ENCODE peak calls at places on chromosomes 2 and 18, in ten cellular contexts. One of them, this sample, is unnamed.

GRCh38 chr2:108194409-108195132 is 45.2 kb upstream of the SULT1C3 start:
- DNase-seq in myocyte: peak
- DNase-seq in AG08396: no peak
- DNase-seq in stimulated activated CD4-positive, alpha-beta T cell treated with anti-CD3 and anti-CD28 coated beads, Interleukin-15, amount 100 ng/mL, for 24 hours: no peak
- DNase-seq in left ventricle myocardium superior: no peak
- DNase-seq in occipital lobe: no peak
- DNase-seq in neural progenitor cell: no peak
- DNase-seq in erythroblast: no peak
- DNase-seq in AG04450: no peak
- DNase-seq in activated CD8-positive, alpha-beta memory T cell treated with anti-CD3 and anti-CD28 coated beads for 24 hours: no peak
- DNase-seq in this sample: no peak

GRCh38 chr18:32530947-32531651 is 60.4 kb upstream of the GAREM1 start:
- DNase-seq in myocyte: peak
- DNase-seq in AG08396: no peak
- DNase-seq in stimulated activated CD4-positive, alpha-beta T cell treated with anti-CD3 and anti-CD28 coated beads, Interleukin-15, amount 100 ng/mL, for 24 hours: peak
- DNase-seq in left ventricle myocardium superior: no peak
- DNase-seq in occipital lobe: no peak
- DNase-seq in neural progenitor cell: no peak
- DNase-seq in erythroblast: no peak
- DNase-seq in AG04450: no peak
- DNase-seq in activated CD8-positive, alpha-beta memory T cell treated with anti-CD3 and anti-CD28 coated beads for 24 hours: no peak
- DNase-seq in this sample: peak

GRCh38 chr2:54520687-54521086 is 64.6 kb downstream of the SPTBN1 start:
- DNase-seq in myocyte: peak
- DNase-seq in AG08396: peak
- DNase-seq in stimulated activated CD4-positive, alpha-beta T cell treated with anti-CD3 and anti-CD28 coated beads, Interleukin-15, amount 100 ng/mL, for 24 hours: no peak
- DNase-seq in left ventricle myocardium superior: no peak
- DNase-seq in occipital lobe: no peak
- DNase-seq in neural progenitor cell: no peak
- DNase-seq in erythroblast: no peak
- DNase-seq in AG04450: peak
- DNase-seq in activated CD8-positive, alpha-beta memory T cell treated with anti-CD3 and anti-CD28 coated beads for 24 hours: no peak
- DNase-seq in this sample: no peak

GRCh38 chr18:48577478-48578190 is 38.8 kb downstream of the CTIF start:
- DNase-seq in myocyte: no peak
- DNase-seq in AG08396: no peak
- DNase-seq in stimulated activated CD4-positive, alpha-beta T cell treated with anti-CD3 and anti-CD28 coated beads, Interleukin-15, amount 100 ng/mL, for 24 hours: no peak
- DNase-seq in left ventricle myocardium superior: no peak
- DNase-seq in occipital lobe: no peak
- DNase-seq in neural progenitor cell: no peak
- DNase-seq in erythroblast: no peak
- DNase-seq in AG04450: no peak
- DNase-seq in activated CD8-positive, alpha-beta memory T cell treated with anti-CD3 and anti-CD28 coated beads for 24 hours: no peak
- DNase-seq in this sample: no peak

GRCh38 chr2:38174131-38174530 is 98.2 kb upstream of the CYP1B1 start:
- DNase-seq in myocyte: no peak
- DNase-seq in AG08396: no peak
- DNase-seq in stimulated activated CD4-positive, alpha-beta T cell treated with anti-CD3 and anti-CD28 coated beads, Interleukin-15, amount 100 ng/mL, for 24 hours: no peak
- DNase-seq in left ventricle myocardium superior: no peak
- DNase-seq in occipital lobe: no peak
- DNase-seq in neural progenitor cell: no peak
- DNase-seq in erythroblast: no peak
- DNase-seq in AG04450: no peak
- DNase-seq in activated CD8-positive, alpha-beta memory T cell treated with anti-CD3 and anti-CD28 coated beads for 24 hours: no peak
- DNase-seq in this sample: no peak

GRCh38 chr2:188399159-188399558 is 107.5 kb downstream of the GULP1 start:
- DNase-seq in myocyte: no peak
- DNase-seq in AG08396: no peak
- DNase-seq in stimulated activated CD4-positive, alpha-beta T cell treated with anti-CD3 and anti-CD28 coated beads, Interleukin-15, amount 100 ng/mL, for 24 hours: no peak
- DNase-seq in left ventricle myocardium superior: no peak
- DNase-seq in occipital lobe: no peak
- DNase-seq in neural progenitor cell: peak
- DNase-seq in erythroblast: no peak
- DNase-seq in AG04450: no peak
- DNase-seq in activated CD8-positive, alpha-beta memory T cell treated with anti-CD3 and anti-CD28 coated beads for 24 hours: no peak
- DNase-seq in this sample: no peak

GRCh38 chr2:70686577-70687460 is 81.2 kb downstream of the ADD2 start:
- DNase-seq in myocyte: peak
- DNase-seq in AG08396: peak
- DNase-seq in stimulated activated CD4-positive, alpha-beta T cell treated with anti-CD3 and anti-CD28 coated beads, Interleukin-15, amount 100 ng/mL, for 24 hours: peak
- DNase-seq in left ventricle myocardium superior: peak
- DNase-seq in occipital lobe: no peak
- DNase-seq in neural progenitor cell: peak
- DNase-seq in erythroblast: peak
- DNase-seq in AG04450: no peak
- DNase-seq in activated CD8-positive, alpha-beta memory T cell treated with anti-CD3 and anti-CD28 coated beads for 24 hours: peak
- DNase-seq in this sample: peak

GRCh38 chr18:62744076-62744705 is 28.9 kb downstream of the PHLPP1 start:
- DNase-seq in myocyte: no peak
- DNase-seq in AG08396: peak
- DNase-seq in stimulated activated CD4-positive, alpha-beta T cell treated with anti-CD3 and anti-CD28 coated beads, Interleukin-15, amount 100 ng/mL, for 24 hours: no peak
- DNase-seq in left ventricle myocardium superior: no peak
- DNase-seq in occipital lobe: no peak
- DNase-seq in neural progenitor cell: no peak
- DNase-seq in erythroblast: no peak
- DNase-seq in AG04450: no peak
- DNase-seq in activated CD8-positive, alpha-beta memory T cell treated with anti-CD3 and anti-CD28 coated beads for 24 hours: no peak
- DNase-seq in this sample: no peak

GRCh38 chr2:36394804-36395203 is 39.2 kb downstream of the CRIM1 start:
- DNase-seq in myocyte: no peak
- DNase-seq in AG08396: no peak
- DNase-seq in stimulated activated CD4-positive, alpha-beta T cell treated with anti-CD3 and anti-CD28 coated beads, Interleukin-15, amount 100 ng/mL, for 24 hours: no peak
- DNase-seq in left ventricle myocardium superior: no peak
- DNase-seq in occipital lobe: no peak
- DNase-seq in neural progenitor cell: no peak
- DNase-seq in erythroblast: no peak
- DNase-seq in AG04450: no peak
- DNase-seq in activated CD8-positive, alpha-beta memory T cell treated with anti-CD3 and anti-CD28 coated beads for 24 hours: no peak
- DNase-seq in this sample: no peak

GRCh38 chr2:23283653-23284052 is 101.3 kb upstream of the KLHL29 start:
- DNase-seq in myocyte: peak
- DNase-seq in AG08396: no peak
- DNase-seq in stimulated activated CD4-positive, alpha-beta T cell treated with anti-CD3 and anti-CD28 coated beads, Interleukin-15, amount 100 ng/mL, for 24 hours: no peak
- DNase-seq in left ventricle myocardium superior: no peak
- DNase-seq in occipital lobe: no peak
- DNase-seq in neural progenitor cell: no peak
- DNase-seq in erythroblast: no peak
- DNase-seq in AG04450: no peak
- DNase-seq in activated CD8-positive, alpha-beta memory T cell treated with anti-CD3 and anti-CD28 coated beads for 24 hours: no peak
- DNase-seq in this sample: no peak

GRCh38 chr2:114543106-114543806 is 100.8 kb downstream of the DPP10 start:
- DNase-seq in myocyte: no peak
- DNase-seq in AG08396: no peak
- DNase-seq in stimulated activated CD4-positive, alpha-beta T cell treated with anti-CD3 and anti-CD28 coated beads, Interleukin-15, amount 100 ng/mL, for 24 hours: no peak
- DNase-seq in left ventricle myocardium superior: peak
- DNase-seq in occipital lobe: no peak
- DNase-seq in neural progenitor cell: peak
- DNase-seq in erythroblast: peak
- DNase-seq in AG04450: no peak
- DNase-seq in activated CD8-positive, alpha-beta memory T cell treated with anti-CD3 and anti-CD28 coated beads for 24 hours: no peak
- DNase-seq in this sample: no peak

GRCh38 chr2:221527759-221528444 is 44.2 kb downstream of the EPHA4 start:
- DNase-seq in myocyte: no peak
- DNase-seq in AG08396: no peak
- DNase-seq in stimulated activated CD4-positive, alpha-beta T cell treated with anti-CD3 and anti-CD28 coated beads, Interleukin-15, amount 100 ng/mL, for 24 hours: no peak
- DNase-seq in left ventricle myocardium superior: no peak
- DNase-seq in occipital lobe: no peak
- DNase-seq in neural progenitor cell: no peak
- DNase-seq in erythroblast: no peak
- DNase-seq in AG04450: no peak
- DNase-seq in activated CD8-positive, alpha-beta memory T cell treated with anti-CD3 and anti-CD28 coated beads for 24 hours: no peak
- DNase-seq in this sample: no peak

GRCh38 chr2:238504181-238504711 is 77.5 kb downstream of the ASB1 start:
- DNase-seq in myocyte: no peak
- DNase-seq in AG08396: no peak
- DNase-seq in stimulated activated CD4-positive, alpha-beta T cell treated with anti-CD3 and anti-CD28 coated beads, Interleukin-15, amount 100 ng/mL, for 24 hours: no peak
- DNase-seq in left ventricle myocardium superior: no peak
- DNase-seq in occipital lobe: no peak
- DNase-seq in neural progenitor cell: no peak
- DNase-seq in erythroblast: no peak
- DNase-seq in AG04450: no peak
- DNase-seq in activated CD8-positive, alpha-beta memory T cell treated with anti-CD3 and anti-CD28 coated beads for 24 hours: peak
- DNase-seq in this sample: no peak

GRCh38 chr2:174120346-174120745 is 128.0 kb downstream of the OLA1 start:
- DNase-seq in myocyte: peak
- DNase-seq in AG08396: no peak
- DNase-seq in stimulated activated CD4-positive, alpha-beta T cell treated with anti-CD3 and anti-CD28 coated beads, Interleukin-15, amount 100 ng/mL, for 24 hours: peak
- DNase-seq in left ventricle myocardium superior: no peak
- DNase-seq in occipital lobe: no peak
- DNase-seq in neural progenitor cell: no peak
- DNase-seq in erythroblast: no peak
- DNase-seq in AG04450: no peak
- DNase-seq in activated CD8-positive, alpha-beta memory T cell treated with anti-CD3 and anti-CD28 coated beads for 24 hours: no peak
- DNase-seq in this sample: no peak

GRCh38 chr2:69934614-69934908 is 19.7 kb downstream of the MXD1 start:
- DNase-seq in myocyte: no peak
- DNase-seq in AG08396: no peak
- DNase-seq in stimulated activated CD4-positive, alpha-beta T cell treated with anti-CD3 and anti-CD28 coated beads, Interleukin-15, amount 100 ng/mL, for 24 hours: no peak
- DNase-seq in left ventricle myocardium superior: no peak
- DNase-seq in occipital lobe: no peak
- DNase-seq in neural progenitor cell: no peak
- DNase-seq in erythroblast: no peak
- DNase-seq in AG04450: no peak
- DNase-seq in activated CD8-positive, alpha-beta memory T cell treated with anti-CD3 and anti-CD28 coated beads for 24 hours: no peak
- DNase-seq in this sample: no peak

GRCh38 chr2:27378096-27378808 is 2.3 kb downstream of the ZNF513 start:
- DNase-seq in myocyte: peak
- DNase-seq in AG08396: peak
- DNase-seq in stimulated activated CD4-positive, alpha-beta T cell treated with anti-CD3 and anti-CD28 coated beads, Interleukin-15, amount 100 ng/mL, for 24 hours: peak
- DNase-seq in left ventricle myocardium superior: peak
- DNase-seq in occipital lobe: no peak
- DNase-seq in neural progenitor cell: peak
- DNase-seq in erythroblast: no peak
- DNase-seq in AG04450: no peak
- DNase-seq in activated CD8-positive, alpha-beta memory T cell treated with anti-CD3 and anti-CD28 coated beads for 24 hours: peak
- DNase-seq in this sample: no peak

GRCh38 chr2:232525796-232526195 is at the start of gene CHRND:
- DNase-seq in myocyte: peak
- DNase-seq in AG08396: peak
- DNase-seq in stimulated activated CD4-positive, alpha-beta T cell treated with anti-CD3 and anti-CD28 coated beads, Interleukin-15, amount 100 ng/mL, for 24 hours: no peak
- DNase-seq in left ventricle myocardium superior: peak
- DNase-seq in occipital lobe: no peak
- DNase-seq in neural progenitor cell: peak
- DNase-seq in erythroblast: peak
- DNase-seq in AG04450: no peak
- DNase-seq in activated CD8-positive, alpha-beta memory T cell treated with anti-CD3 and anti-CD28 coated beads for 24 hours: no peak
- DNase-seq in this sample: no peak

GRCh38 chr2:160333324-160334027 is 133.4 kb upstream of the ITGB6 start:
- DNase-seq in myocyte: no peak
- DNase-seq in AG08396: no peak
- DNase-seq in stimulated activated CD4-positive, alpha-beta T cell treated with anti-CD3 and anti-CD28 coated beads, Interleukin-15, amount 100 ng/mL, for 24 hours: no peak
- DNase-seq in left ventricle myocardium superior: no peak
- DNase-seq in occipital lobe: no peak
- DNase-seq in neural progenitor cell: no peak
- DNase-seq in erythroblast: no peak
- DNase-seq in AG04450: no peak
- DNase-seq in activated CD8-positive, alpha-beta memory T cell treated with anti-CD3 and anti-CD28 coated beads for 24 hours: no peak
- DNase-seq in this sample: no peak

GRCh38 chr2:69221960-69222751 is 164.9 kb downstream of the GFPT1 start:
- DNase-seq in myocyte: peak
- DNase-seq in AG08396: peak
- DNase-seq in stimulated activated CD4-positive, alpha-beta T cell treated with anti-CD3 and anti-CD28 coated beads, Interleukin-15, amount 100 ng/mL, for 24 hours: no peak
- DNase-seq in left ventricle myocardium superior: no peak
- DNase-seq in occipital lobe: no peak
- DNase-seq in neural progenitor cell: no peak
- DNase-seq in erythroblast: no peak
- DNase-seq in AG04450: no peak
- DNase-seq in activated CD8-positive, alpha-beta memory T cell treated with anti-CD3 and anti-CD28 coated beads for 24 hours: no peak
- DNase-seq in this sample: no peak

GRCh38 chr2:194867328-194867727 is 789.7 kb upstream of the SLC39A10 start:
- DNase-seq in myocyte: peak
- DNase-seq in AG08396: no peak
- DNase-seq in stimulated activated CD4-positive, alpha-beta T cell treated with anti-CD3 and anti-CD28 coated beads, Interleukin-15, amount 100 ng/mL, for 24 hours: no peak
- DNase-seq in left ventricle myocardium superior: no peak
- DNase-seq in occipital lobe: no peak
- DNase-seq in neural progenitor cell: no peak
- DNase-seq in erythroblast: no peak
- DNase-seq in AG04450: no peak
- DNase-seq in activated CD8-positive, alpha-beta memory T cell treated with anti-CD3 and anti-CD28 coated beads for 24 hours: no peak
- DNase-seq in this sample: no peak

GRCh38 chr18:2572144-2572682 is 856 bp downstream of the NDC80 start:
- DNase-seq in myocyte: no peak
- DNase-seq in AG08396: no peak
- DNase-seq in stimulated activated CD4-positive, alpha-beta T cell treated with anti-CD3 and anti-CD28 coated beads, Interleukin-15, amount 100 ng/mL, for 24 hours: no peak
- DNase-seq in left ventricle myocardium superior: no peak
- DNase-seq in occipital lobe: no peak
- DNase-seq in neural progenitor cell: no peak
- DNase-seq in erythroblast: peak
- DNase-seq in AG04450: no peak
- DNase-seq in activated CD8-positive, alpha-beta memory T cell treated with anti-CD3 and anti-CD28 coated beads for 24 hours: no peak
- DNase-seq in this sample: no peak

GRCh38 chr18:58004317-58004716 is 39.7 kb upstream of the NEDD4L start:
- DNase-seq in myocyte: peak
- DNase-seq in AG08396: peak
- DNase-seq in stimulated activated CD4-positive, alpha-beta T cell treated with anti-CD3 and anti-CD28 coated beads, Interleukin-15, amount 100 ng/mL, for 24 hours: no peak
- DNase-seq in left ventricle myocardium superior: no peak
- DNase-seq in occipital lobe: no peak
- DNase-seq in neural progenitor cell: no peak
- DNase-seq in erythroblast: no peak
- DNase-seq in AG04450: peak
- DNase-seq in activated CD8-positive, alpha-beta memory T cell treated with anti-CD3 and anti-CD28 coated beads for 24 hours: no peak
- DNase-seq in this sample: no peak

GRCh38 chr2:232308986-232309385 is 69.6 kb upstream of the ALPP start:
- DNase-seq in myocyte: no peak
- DNase-seq in AG08396: no peak
- DNase-seq in stimulated activated CD4-positive, alpha-beta T cell treated with anti-CD3 and anti-CD28 coated beads, Interleukin-15, amount 100 ng/mL, for 24 hours: no peak
- DNase-seq in left ventricle myocardium superior: no peak
- DNase-seq in occipital lobe: no peak
- DNase-seq in neural progenitor cell: no peak
- DNase-seq in erythroblast: no peak
- DNase-seq in AG04450: no peak
- DNase-seq in activated CD8-positive, alpha-beta memory T cell treated with anti-CD3 and anti-CD28 coated beads for 24 hours: no peak
- DNase-seq in this sample: no peak

GRCh38 chr2:62195421-62196277 is at the start of gene B3GNT2:
- DNase-seq in myocyte: peak
- DNase-seq in AG08396: peak
- DNase-seq in stimulated activated CD4-positive, alpha-beta T cell treated with anti-CD3 and anti-CD28 coated beads, Interleukin-15, amount 100 ng/mL, for 24 hours: peak
- DNase-seq in left ventricle myocardium superior: peak
- DNase-seq in occipital lobe: peak
- DNase-seq in neural progenitor cell: peak
- DNase-seq in erythroblast: peak
- DNase-seq in AG04450: no peak
- DNase-seq in activated CD8-positive, alpha-beta memory T cell treated with anti-CD3 and anti-CD28 coated beads for 24 hours: peak
- DNase-seq in this sample: peak

GRCh38 chr18:42545825-42546224 is 569.7 kb downstream of the RIT2 start:
- DNase-seq in myocyte: no peak
- DNase-seq in AG08396: peak
- DNase-seq in stimulated activated CD4-positive, alpha-beta T cell treated with anti-CD3 and anti-CD28 coated beads, Interleukin-15, amount 100 ng/mL, for 24 hours: no peak
- DNase-seq in left ventricle myocardium superior: no peak
- DNase-seq in occipital lobe: no peak
- DNase-seq in neural progenitor cell: no peak
- DNase-seq in erythroblast: no peak
- DNase-seq in AG04450: no peak
- DNase-seq in activated CD8-positive, alpha-beta memory T cell treated with anti-CD3 and anti-CD28 coated beads for 24 hours: no peak
- DNase-seq in this sample: no peak

GRCh38 chr2:37619957-37620295 is 51.5 kb downstream of the CDC42EP3 start:
- DNase-seq in myocyte: peak
- DNase-seq in AG08396: no peak
- DNase-seq in stimulated activated CD4-positive, alpha-beta T cell treated with anti-CD3 and anti-CD28 coated beads, Interleukin-15, amount 100 ng/mL, for 24 hours: no peak
- DNase-seq in left ventricle myocardium superior: no peak
- DNase-seq in occipital lobe: no peak
- DNase-seq in neural progenitor cell: no peak
- DNase-seq in erythroblast: no peak
- DNase-seq in AG04450: no peak
- DNase-seq in activated CD8-positive, alpha-beta memory T cell treated with anti-CD3 and anti-CD28 coated beads for 24 hours: no peak
- DNase-seq in this sample: no peak

GRCh38 chr2:229226372-229226771 is 44.7 kb downstream of the PID1 start:
- DNase-seq in myocyte: no peak
- DNase-seq in AG08396: no peak
- DNase-seq in stimulated activated CD4-positive, alpha-beta T cell treated with anti-CD3 and anti-CD28 coated beads, Interleukin-15, amount 100 ng/mL, for 24 hours: no peak
- DNase-seq in left ventricle myocardium superior: peak
- DNase-seq in occipital lobe: no peak
- DNase-seq in neural progenitor cell: no peak
- DNase-seq in erythroblast: no peak
- DNase-seq in AG04450: no peak
- DNase-seq in activated CD8-positive, alpha-beta memory T cell treated with anti-CD3 and anti-CD28 coated beads for 24 hours: no peak
- DNase-seq in this sample: no peak

GRCh38 chr2:72827999-72828646 is 2.3 kb upstream of the EXOC6B start:
- DNase-seq in myocyte: peak
- DNase-seq in AG08396: peak
- DNase-seq in stimulated activated CD4-positive, alpha-beta T cell treated with anti-CD3 and anti-CD28 coated beads, Interleukin-15, amount 100 ng/mL, for 24 hours: no peak
- DNase-seq in left ventricle myocardium superior: no peak
- DNase-seq in occipital lobe: no peak
- DNase-seq in neural progenitor cell: no peak
- DNase-seq in erythroblast: no peak
- DNase-seq in AG04450: peak
- DNase-seq in activated CD8-positive, alpha-beta memory T cell treated with anti-CD3 and anti-CD28 coated beads for 24 hours: no peak
- DNase-seq in this sample: no peak